ENCODE peak calls at places on chromosomes 5 and 9, in six cellular contexts. One of them, this sample, is unnamed.

GRCh38 chr5:142871056-142871879 is 101.1 kb downstream of the ARHGAP26 start:
- DNase-seq in NB4: no peak
- DNase-seq in GM10248: no peak
- DNase-seq in globus pallidus: no peak
- DNase-seq in myocyte: no peak
- DNase-seq in H4: no peak
- DNase-seq in this sample: no peak

GRCh38 chr5:172420215-172420934 is 34.0 kb downstream of the SH3PXD2B start:
- DNase-seq in H4: peak
- DNase-seq in NB4: peak
- DNase-seq in myocyte: peak
- DNase-seq in GM10248: no peak
- DNase-seq in globus pallidus: peak
- DNase-seq in this sample: peak

GRCh38 chr9:91659529-91660294 is 236.1 kb upstream of the NFIL3 start:
- DNase-seq in NB4: peak
- DNase-seq in H4: no peak
- DNase-seq in globus pallidus: no peak
- DNase-seq in GM10248: no peak
- DNase-seq in myocyte: peak
- DNase-seq in this sample: peak

GRCh38 chr9:118809160-118809625 is 560.0 kb downstream of the BRINP1 start:
- DNase-seq in NB4: no peak
- DNase-seq in GM10248: no peak
- DNase-seq in myocyte: no peak
- DNase-seq in H4: no peak
- DNase-seq in globus pallidus: no peak
- DNase-seq in this sample: no peak

GRCh38 chr5:95261369-95262175 is 23.3 kb downstream of the MCTP1 start:
- DNase-seq in NB4: peak
- DNase-seq in GM10248: peak
- DNase-seq in globus pallidus: peak
- DNase-seq in H4: peak
- DNase-seq in myocyte: peak
- DNase-seq in this sample: peak

GRCh38 chr9:77710965-77711657 is 63.0 kb upstream of the GNA14 start:
- DNase-seq in GM10248: no peak
- DNase-seq in NB4: peak
- DNase-seq in myocyte: no peak
- DNase-seq in H4: no peak
- DNase-seq in globus pallidus: no peak
- DNase-seq in this sample: no peak

GRCh38 chr5:57735754-57736153 is 253.1 kb upstream of the ACTBL2 start:
- DNase-seq in NB4: no peak
- DNase-seq in myocyte: peak
- DNase-seq in globus pallidus: no peak
- DNase-seq in H4: no peak
- DNase-seq in GM10248: no peak
- DNase-seq in this sample: peak

GRCh38 chr5:122341087-122341486 is 29.1 kb downstream of the SNCAIP start:
- DNase-seq in NB4: no peak
- DNase-seq in myocyte: no peak
- DNase-seq in GM10248: no peak
- DNase-seq in H4: no peak
- DNase-seq in globus pallidus: no peak
- DNase-seq in this sample: peak

GRCh38 chr9:136345281-136346156 is 18.0 kb downstream of the DNLZ start:
- DNase-seq in GM10248: no peak
- DNase-seq in globus pallidus: peak
- DNase-seq in myocyte: peak
- DNase-seq in H4: no peak
- DNase-seq in NB4: no peak
- DNase-seq in this sample: peak